ENCODE peak calls at places on chromosomes 13 and 19, in seven cellular contexts. T, K, F, X, S, Z and L are unnamed samples.

GRCh38 chr19:5070922-5071321 is 102.0 kb downstream of the KDM4B start:
- DNase-seq in X (no peak), Z (no peak), F (no peak), T (no peak), K (no peak), S (no peak), L (no peak)

GRCh38 chr13:28128926-28129325 is 9.4 kb upstream of the PAN3 start:
- DNase-seq in K (no peak), X (no peak), F (no peak), T (no peak), Z (no peak), S (no peak), L (no peak)

GRCh38 chr13:27290715-27291114 is 20.1 kb downstream of the RASL11A start:
- DNase-seq in K (no peak), T (no peak), S (no peak), X (no peak), F (no peak), Z (no peak), L (no peak)

GRCh38 chr13:42001580-42001979 is 40.7 kb upstream of the VWA8 start:
- DNase-seq in F (no peak), K (peak; percentile 84), S (no peak), X (no peak), T (peak; percentile 22), Z (peak; percentile 70), L (peak; percentile 62)

GRCh38 chr19:13159713-13160112 is 9.5 kb downstream of the IER2 start:
- DNase-seq in K (no peak), T (no peak), X (no peak), S (no peak), Z (no peak), F (no peak), L (no peak)

GRCh38 chr19:55676384-55676783 is 1.4 kb downstream of the EPN1 start:
- DNase-seq in T (no peak), Z (no peak), K (peak; percentile 21), F (no peak), X (no peak), S (no peak), L (no peak)

GRCh38 chr13:42078113-42078769 is 29.8 kb downstream of the DGKH start:
- DNase-seq in S (no peak), T (no peak), Z (no peak), F (no peak), K (no peak), X (no peak), L (no peak)

GRCh38 chr13:62678039-62678438 is 1262.4 kb upstream of the PCDH20 start:
- DNase-seq in S (no peak), K (no peak), T (no peak), Z (no peak), F (no peak), X (no peak), L (no peak)

GRCh38 chr19:33390908-33391630 is 17.6 kb downstream of the CEBPG start:
- DNase-seq in S (no peak), K (no peak), X (no peak), F (no peak), Z (no peak), T (no peak), L (no peak)

GRCh38 chr13:51520524-51520923 is 63.7 kb upstream of the WDFY2 start:
- DNase-seq in F (no peak), Z (no peak), X (no peak), K (peak; percentile 89), S (no peak), T (no peak), L (no peak)

GRCh38 chr19:17549088-17549740 is 6.2 kb upstream of the COLGALT1 start:
- DNase-seq in Z (no peak), X (no peak), T (no peak), S (no peak), K (no peak), F (no peak), L (no peak)

GRCh38 chr19:7734220-7735203 is 2.6 kb upstream of the CLEC4G start:
- DNase-seq in S (no peak), F (no peak), T (peak; percentile 47), X (no peak), K (peak; percentile 23), Z (no peak), L (no peak)

GRCh38 chr19:11291415-11291814 is 4.5 kb upstream of the TSPAN16 start:
- DNase-seq in T (no peak), K (no peak), S (no peak), F (no peak), X (no peak), Z (no peak), L (no peak)

GRCh38 chr19:50896591-50897190 is 14.5 kb downstream of the KLK4 start:
- DNase-seq in F (peak; percentile 40), T (no peak), S (no peak), Z (no peak), K (peak; percentile 15), X (peak; percentile 82), L (no peak)

GRCh38 chr19:55650602-55651230 is 2.7 kb downstream of the CCDC106 start:
- DNase-seq in F (no peak), S (no peak), T (no peak), X (no peak), K (no peak), Z (no peak), L (no peak)

GRCh38 chr19:56333506-56333905 is 18.9 kb upstream of the ZSCAN5A start:
- DNase-seq in T (peak; percentile 26), S (peak; percentile 24), K (peak; percentile 45), X (no peak), Z (no peak), F (peak; percentile 58), L (no peak)

DNA sequence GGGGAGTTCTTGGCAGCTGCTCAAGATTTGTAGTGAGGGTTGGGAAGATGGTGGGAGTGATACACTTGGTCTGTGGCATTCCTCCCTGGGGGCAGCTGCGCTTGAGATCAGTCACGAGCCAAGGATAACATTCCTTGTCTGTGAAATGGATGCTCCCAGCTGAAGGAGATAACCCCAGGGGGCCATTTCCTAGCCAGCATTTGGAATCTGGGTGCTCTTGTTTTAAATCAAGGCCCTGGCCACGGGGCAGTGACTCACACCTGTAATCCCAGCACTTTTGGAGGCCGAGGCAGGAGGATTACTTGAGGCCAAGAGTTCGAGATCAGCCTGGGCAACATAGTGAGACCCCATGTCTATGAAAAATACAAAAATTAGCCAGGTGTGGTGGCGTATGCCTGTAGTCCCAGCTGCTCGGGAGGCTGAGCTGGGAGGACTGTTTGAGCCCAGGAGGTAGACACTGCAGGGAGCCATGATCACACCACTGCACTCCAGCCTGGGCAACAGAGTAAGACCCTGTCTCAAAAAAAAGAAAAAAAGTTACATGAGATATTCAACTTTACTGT is 4.6 kb downstream of the PKN1 start:
- DNase-seq in T (no peak), X (no peak), F (no peak), K (no peak), S (no peak), Z (no peak), L (no peak)
- TF ChIP-seq CTCF in T (no peak), X (no peak), F (no peak), K (no peak), S (no peak), Z (no peak), L (no peak)

GRCh38 chr13:68923995-68924394 is 1183.6 kb upstream of the ATXN8OS start:
- DNase-seq in S (no peak), Z (no peak), F (no peak), X (no peak), T (no peak), K (no peak), L (no peak)

GRCh38 chr13:68929055-68929454 is 1178.6 kb upstream of the ATXN8OS start:
- DNase-seq in K (no peak), F (no peak), T (no peak), X (no peak), Z (no peak), S (no peak), L (no peak)

GRCh38 chr13:68927387-68928026 is 1180.1 kb upstream of the ATXN8OS start:
- DNase-seq in Z (no peak), F (no peak), K (no peak), T (no peak), S (no peak), X (no peak), L (no peak)
- TF ChIP-seq CTCF in Z (no peak), F (no peak), K (no peak), T (no peak), S (peak; percentile 30), X (no peak), L (no peak)

DNA sequence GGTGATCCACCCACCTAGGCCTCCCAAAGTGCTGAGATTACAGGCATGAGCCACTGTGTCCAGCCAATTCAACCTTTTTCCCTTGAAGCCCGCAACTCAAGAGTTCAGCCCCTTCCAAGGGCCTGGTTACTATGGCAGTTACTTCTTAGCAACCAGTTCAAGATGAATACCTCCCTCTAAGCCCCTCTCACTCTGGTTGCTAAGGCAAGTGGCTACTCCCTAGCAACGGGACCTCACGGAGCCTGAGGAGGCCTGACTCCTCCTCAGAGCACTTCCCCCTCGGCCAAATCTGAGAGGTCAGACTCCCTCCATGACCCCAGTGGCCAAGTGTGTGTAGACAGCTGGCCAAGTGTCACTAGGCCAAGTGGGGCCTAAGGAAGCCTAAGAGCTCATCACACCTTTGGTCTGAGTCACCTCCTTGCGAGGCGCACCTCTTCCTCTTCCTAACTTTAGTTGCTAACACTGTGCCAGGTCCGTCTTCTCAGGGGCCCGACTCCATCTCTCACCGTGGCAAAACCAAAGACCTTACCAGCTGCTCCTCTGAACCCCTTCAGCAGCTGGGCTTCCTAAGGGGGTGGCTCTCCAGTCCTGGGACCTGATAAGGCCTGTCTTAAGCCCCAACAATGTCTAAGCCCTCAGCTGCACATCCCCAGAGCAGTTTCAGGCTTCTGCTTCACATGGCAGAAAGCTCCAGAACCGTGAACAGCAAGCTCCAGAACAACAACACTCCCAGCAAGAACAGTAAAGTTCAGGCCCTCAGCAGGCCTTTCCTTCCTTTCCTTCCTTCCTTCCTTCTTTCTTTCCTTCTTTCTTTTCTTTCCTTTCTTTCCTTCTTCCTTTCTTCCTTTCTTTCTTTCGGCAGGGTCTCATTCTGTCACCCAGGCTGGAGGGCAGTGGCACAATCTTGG is 9.6 kb downstream of the CD37 start:
- DNase-seq in K (no peak), Z (no peak), F (no peak), X (no peak), T (no peak), S (no peak), L (no peak)
- TF ChIP-seq CTCF in K (no peak), Z (no peak), F (no peak), X (no peak), T (no peak), S (no peak), L (no peak)

GRCh38 chr19:3342246-3342645 is 24.1 kb upstream of the NFIC start:
- DNase-seq in F (no peak), Z (no peak), X (no peak), T (no peak), S (no peak), K (no peak), L (no peak)

GRCh38 chr19:3344608-3345598 is 21.5 kb upstream of the NFIC start:
- DNase-seq in F (peak; percentile 11), Z (no peak), T (no peak), X (no peak), K (no peak), S (no peak), L (no peak)

GRCh38 chr19:3346677-3347353 is 19.6 kb upstream of the NFIC start:
- DNase-seq in T (peak; percentile 58), F (no peak), Z (no peak), K (peak; percentile 82), S (peak; percentile 76), X (no peak), L (no peak)

GRCh38 chr19:3345850-3346460 is 20.4 kb upstream of the NFIC start:
- DNase-seq in Z (no peak), T (no peak), X (no peak), K (no peak), S (no peak), F (no peak), L (no peak)

GRCh38 chr19:3343619-3344502 is 22.5 kb upstream of the NFIC start:
- DNase-seq in X (no peak), K (peak; percentile 92), Z (no peak), S (peak; percentile 81), T (peak; percentile 93), F (peak; percentile 92), L (peak; percentile 46)
- TF ChIP-seq CTCF in X (peak; percentile 13), K (no peak), Z (no peak), S (peak; percentile 7), T (no peak), F (peak; percentile 36), L (no peak)